ENCODE peak calls at places on chromosomes 2 and 18, in eight cellular contexts. M is HTR-8/SVneo; Y is NCI-H774; F is heart right ventricle; Z is mesendoderm; A is stimulated activated CD8-positive, alpha-beta memory T cell treated with anti-CD3 and anti-CD28 coated beads, Interleukin-15, amount 100 ng/mL, for 24 hours; E is stromal cell of bone marrow; O is midbrain. S is an unnamed sample.
A peak's percentile ranks its signal among the peaks of the same experiment; 100 is the strongest.

GRCh38 chr2:101388232-101388631 is 929 bp upstream of the CREG2 start:
- DNase-seq in O (no peak), Z (peak; percentile 47), Y (no peak), M (peak; percentile 40), A (no peak), F (no peak), E (peak; percentile 45), S (no peak)

GRCh38 chr2:217588266-217588665 is 414.5 kb downstream of the TNS1 start:
- DNase-seq in F (no peak), M (no peak), O (no peak), E (no peak), Y (no peak), A (no peak), Z (no peak), S (no peak)

GRCh38 chr18:60740313-60740712 is 367.7 kb upstream of the MC4R start:
- DNase-seq in Y (no peak), F (no peak), M (no peak), E (no peak), A (no peak), Z (no peak), O (no peak), S (no peak)

GRCh38 chr2:134009440-134009839 is 244.4 kb upstream of the MGAT5 start:
- DNase-seq in E (no peak), F (no peak), A (no peak), O (no peak), Z (peak; percentile 16), M (no peak), Y (no peak), S (no peak)

GRCh38 chr2:240917684-240918257 is 11.6 kb downstream of the CROCC2 start:
- DNase-seq in F (no peak), Z (no peak), O (no peak), E (no peak), Y (no peak), A (no peak), M (no peak), S (no peak)

GRCh38 chr2:37776487-37776886 is 105.0 kb upstream of the CDC42EP3 start:
- DNase-seq in Z (peak; percentile 89), Y (no peak), O (no peak), E (peak; percentile 70), M (peak; percentile 85), A (no peak), F (no peak), S (no peak)

GRCh38 chr2:180000434-180000833 is 6.7 kb downstream of the CWC22 start:
- DNase-seq in M (no peak), O (no peak), A (no peak), E (no peak), F (no peak), Z (no peak), Y (no peak), S (no peak)

GRCh38 chr2:215149894-215150293 is 11.5 kb upstream of the ABCA12 start:
- DNase-seq in Z (no peak), O (no peak), E (no peak), F (no peak), Y (no peak), M (no peak), A (no peak), S (no peak)

GRCh38 chr2:31558401-31559295 is 22.1 kb downstream of the SRD5A2 start:
- DNase-seq in F (no peak), A (no peak), E (peak; percentile 17), Y (no peak), O (no peak), Z (no peak), M (no peak), S (no peak)

GRCh38 chr2:232444409-232445148 is 11.4 kb upstream of the ALPI start:
- DNase-seq in O (no peak), Z (peak; percentile 85), Y (no peak), E (peak; percentile 36), F (no peak), A (peak; percentile 49), M (no peak), S (no peak)

GRCh38 chr2:25672500-25673169 is 742 bp downstream of the DTNB start:
- DNase-seq in Z (peak; percentile 75), Y (peak; percentile 43), M (peak; percentile 67), O (peak; percentile 15), A (peak; percentile 21), F (peak; percentile 49), E (no peak), S (no peak)

GRCh38 chr2:236499691-236500573 is 69.7 kb upstream of the ACKR3 start:
- DNase-seq in Z (no peak), A (no peak), O (no peak), M (peak; percentile 7), Y (no peak), F (no peak), E (no peak), S (no peak)

GRCh38 chr2:164675698-164676097 is 54.4 kb upstream of the GRB14 start:
- DNase-seq in O (no peak), F (no peak), M (no peak), E (no peak), Y (no peak), A (no peak), Z (no peak), S (no peak)

GRCh38 chr2:241540766-241541561 is 17.6 kb upstream of the BOK start:
- DNase-seq in F (peak; percentile 61), O (peak; percentile 26), E (no peak), Z (peak; percentile 77), A (peak; percentile 47), Y (peak; percentile 44), M (no peak), S (no peak)

GRCh38 chr2:188931361-188931760 is 42.8 kb upstream of the COL3A1 start:
- DNase-seq in Y (no peak), F (no peak), M (no peak), A (no peak), Z (no peak), O (no peak), E (peak; percentile 66), S (no peak)

GRCh38 chr2:215633360-215633759 is 197.5 kb upstream of the FN1 start:
- DNase-seq in Z (no peak), Y (no peak), A (no peak), O (no peak), E (no peak), F (no peak), M (no peak), S (no peak)

GRCh38 chr18:69444221-69444620 is 43.5 kb downstream of the DOK6 start:
- DNase-seq in E (peak; percentile 13), Z (no peak), O (no peak), Y (no peak), M (no peak), A (no peak), F (no peak), S (no peak)

GRCh38 chr2:61995515-61995914 is 90.0 kb downstream of the COMMD1 start:
- DNase-seq in A (no peak), F (no peak), O (no peak), Y (no peak), E (no peak), Z (no peak), M (no peak), S (no peak)

GRCh38 chr2:42693013-42693575 is 70.8 kb downstream of the OXER1 start:
- DNase-seq in Y (no peak), E (no peak), F (no peak), O (no peak), Z (peak; percentile 38), M (no peak), A (no peak), S (no peak)

GRCh38 chr2:165720526-165720925 is 73.5 kb downstream of the GALNT3 start:
- DNase-seq in F (no peak), Y (no peak), M (no peak), A (no peak), Z (no peak), O (no peak), E (peak; percentile 81), S (no peak)

GRCh38 chr2:190352668-190353536 is 9.5 kb downstream of the INPP1 start:
- DNase-seq in A (no peak), Y (no peak), F (no peak), O (peak; percentile 60), M (no peak), Z (no peak), E (peak; percentile 29), S (no peak)

GRCh38 chr2:8659092-8659734 is 22.6 kb upstream of the ID2 start:
- DNase-seq in A (no peak), M (no peak), Z (no peak), Y (peak; percentile 22), O (no peak), E (no peak), F (no peak), S (no peak)

GRCh38 chr2:240469239-240469636 is 33.8 kb downstream of the GPC1 start:
- DNase-seq in E (no peak), A (no peak), Z (no peak), O (no peak), Y (no peak), M (no peak), F (no peak), S (no peak)

GRCh38 chr2:47230418-47230817 is 75.3 kb upstream of the STPG4 start:
- DNase-seq in Z (no peak), F (peak; percentile 63), E (peak; percentile 82), Y (no peak), M (no peak), O (peak; percentile 65), A (no peak), S (no peak)

GRCh38 chr2:159439421-159439820 is 152.9 kb upstream of the WDSUB1 start:
- DNase-seq in F (no peak), Z (no peak), O (no peak), A (no peak), Y (no peak), M (no peak), E (no peak), S (no peak)

S was measured in NCI-H1436 treated with DMSO at 0.1 percent for 48 hours.